ENCODE peak calls at places on chromosomes 4 and X, in four cellular contexts. Y is lower leg skin, T is B cell, B is GM20000. N is an unnamed sample.

GRCh38 chr4:151694819-151695730 is 65.7 kb downstream of the GATB start:
- DNase-seq in B (no peak), Y (no peak), T (no peak), N (no peak)

GRCh38 chr4:15547392-15547791 is 77.7 kb downstream of the CC2D2A start:
- DNase-seq in Y (no peak), B (peak), T (no peak), N (peak)

GRCh38 chrX:633655-634305 is 3.2 kb downstream of the SHOX start:
- DNase-seq in Y (no peak), T (no peak), B (no peak), N (no peak)

GRCh38 chrX:107672955-107673378 is 44.7 kb downstream of the PRPS1 start:
- DNase-seq in T (peak), Y (peak), B (peak), N (peak)

GRCh38 chrX:19127649-19128168 is 5.4 kb upstream of the ADGRG2 start:
- DNase-seq in T (no peak), B (no peak), Y (no peak), N (no peak)

GRCh38 chrX:66074920-66075879 is 35.3 kb upstream of the VSIG4 start:
- DNase-seq in B (peak), T (peak), Y (peak), N (no peak)

GRCh38 chr4:3342182-3342854 is 49.5 kb downstream of the RGS12 start:
- DNase-seq in B (no peak), Y (peak), T (no peak), N (no peak)

GRCh38 chr4:7285244-7286122 is 93.1 kb downstream of the SORCS2 start:
- DNase-seq in Y (no peak), T (no peak), B (no peak), N (no peak)

GRCh38 chr4:73583661-73584060 is 36.6 kb downstream of the RASSF6 start:
- DNase-seq in Y (no peak), T (no peak), B (no peak), N (no peak)

GRCh38 chrX:144849141-144849540 is 398.2 kb upstream of the SPANXN1 start:
- DNase-seq in Y (no peak), B (no peak), T (no peak), N (no peak)

GRCh38 chr4:123941306-123941705 is 544.7 kb downstream of the SPRY1 start:
- DNase-seq in B (no peak), Y (no peak), T (no peak), N (no peak)

GRCh38 chrX:56803849-56804681 is 75.0 kb downstream of the NBDY start:
- DNase-seq in T (no peak), Y (no peak), B (no peak), N (peak)

GRCh38 chr4:57442834-57443291 is 332.7 kb upstream of the IGFBP7 start:
- DNase-seq in T (no peak), Y (no peak), B (peak), N (peak)

GRCh38 chrX:10615931-10616780 is 4.2 kb downstream of the MID1 start:
- DNase-seq in Y (peak), B (peak), T (peak), N (peak)

GRCh38 chrX:44816369-44816768 is 27.5 kb upstream of the DUSP21 start:
- DNase-seq in T (no peak), Y (no peak), B (no peak), N (no peak)

GRCh38 chr4:165489786-165490185 is 111.0 kb downstream of the CPE start:
- DNase-seq in Y (no peak), B (no peak), T (no peak), N (no peak)

GRCh38 chr4:8427761-8428287 is 12.7 kb downstream of the ACOX3 start:
- DNase-seq in B (peak), T (peak), Y (peak), N (peak)

GRCh38 chrX:110346681-110347080 is 12.0 kb upstream of the RTL9 start:
- DNase-seq in B (no peak), T (no peak), Y (peak), N (no peak)

GRCh38 chrX:107935200-107935599 is 47.0 kb downstream of the TEX13B start:
- DNase-seq in B (no peak), Y (no peak), T (no peak), N (no peak)

GRCh38 chr4:48668254-48669017 is 111.6 kb downstream of the FRYL start:
- DNase-seq in T (no peak), Y (no peak), B (no peak), N (no peak)

GRCh38 chrX:135740683-135741149 is 27.3 kb downstream of the CT45A3 start:
- DNase-seq in T (peak), B (peak), Y (no peak), N (peak)

GRCh38 chrX:103585421-103586313 is at the start of gene TCEAL4:
- DNase-seq in T (peak), B (peak), Y (peak), N (peak)

GRCh38 chrX:68163446-68163845 is 269.8 kb downstream of the OPHN1 start:
- DNase-seq in B (no peak), T (no peak), Y (no peak), N (no peak)

GRCh38 chr4:166501941-166502382 is 628.9 kb downstream of the TLL1 start:
- DNase-seq in Y (no peak), T (no peak), B (peak), N (peak)

GRCh38 chrX:155023907-155024833 is 1.6 kb upstream of the F8 start:
- DNase-seq in T (no peak), Y (no peak), B (no peak), N (no peak)

GRCh38 chr4:147354271-147354670 is 126.6 kb upstream of the EDNRA start:
- DNase-seq in B (no peak), T (no peak), Y (no peak), N (no peak)

GRCh38 chr4:110055014-110055768 is 142.5 kb downstream of the EGF start:
- DNase-seq in T (no peak), Y (no peak), B (peak), N (peak)

GRCh38 chr4:140239311-140239710 is 85.3 kb upstream of the MAML3 start:
- DNase-seq in T (no peak), Y (no peak), B (no peak), N (no peak)

GRCh38 chrX:147850875-147851274 is 60.8 kb upstream of the FMR1 start:
- DNase-seq in Y (no peak), T (no peak), B (no peak), N (no peak)

GRCh38 chr4:134216436-134216835 is 14.8 kb upstream of the PABPC4L start:
- DNase-seq in Y (no peak), B (no peak), T (no peak), N (no peak)

DNA sequence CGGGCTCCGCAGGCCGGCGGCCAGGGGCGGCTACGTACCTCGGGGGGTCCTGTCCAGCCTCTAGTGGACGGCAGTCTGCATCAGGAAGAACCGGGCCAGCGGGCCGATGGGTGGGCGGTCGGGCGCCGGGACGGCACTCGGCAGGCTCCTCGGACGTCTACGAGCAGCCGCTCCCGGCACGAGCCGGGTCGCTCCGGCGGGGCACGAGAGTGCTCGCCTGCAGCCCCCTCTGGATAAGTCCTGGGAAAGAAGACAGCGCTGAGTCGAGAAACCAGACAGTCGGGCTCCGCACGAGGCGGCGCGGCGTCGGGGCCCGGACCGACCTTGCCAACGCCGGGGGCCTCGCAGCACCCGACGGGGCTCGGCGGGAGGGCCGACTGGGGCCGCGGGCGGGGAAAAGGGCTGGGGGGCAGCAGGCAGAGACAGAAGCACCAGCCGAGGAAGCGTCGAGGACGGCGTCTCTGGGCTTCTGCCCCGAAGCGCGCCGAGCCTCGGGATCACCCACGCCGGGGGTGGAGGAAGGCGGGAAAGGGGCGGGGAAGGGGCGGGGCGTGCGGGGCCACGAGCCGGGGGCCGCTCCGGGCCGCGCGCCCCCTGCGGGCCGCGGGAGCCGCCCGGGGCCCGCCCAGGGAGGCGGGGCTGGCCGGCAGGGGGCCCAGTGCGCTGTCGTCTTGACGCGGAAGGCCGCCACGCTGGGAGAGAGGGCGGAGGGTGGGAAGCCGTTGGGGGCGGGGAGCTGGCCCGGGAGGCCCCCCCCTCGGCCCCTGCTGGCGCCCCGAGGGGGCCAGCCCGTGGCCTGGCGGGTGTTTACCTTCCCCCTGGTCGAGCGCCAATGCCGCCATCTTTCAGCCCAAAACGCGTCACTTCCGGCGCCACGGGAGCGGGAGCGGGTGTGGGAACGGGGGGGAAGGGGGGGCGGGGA is 1.9 kb downstream of the KLHL15 start:
- DNase-seq in Y (peak), T (peak), B (peak), N (peak)
- TF ChIP-seq CTCF in Y (no peak), T (no peak), B (peak), N (peak)

GRCh38 chrX:149898554-149898953 is 17.6 kb downstream of the MAGEA8 start:
- DNase-seq in T (no peak), B (no peak), Y (no peak), N (no peak)

GRCh38 chrX:149908727-149909126 is 20.6 kb upstream of the HSFX4 start:
- DNase-seq in Y (no peak), T (no peak), B (no peak), N (no peak)

GRCh38 chrX:149908308-149908707 is 21.1 kb upstream of the HSFX4 start:
- DNase-seq in Y (no peak), B (no peak), T (no peak), N (no peak)

GRCh38 chrX:149909324-149910177 is 19.8 kb upstream of the HSFX4 start:
- DNase-seq in Y (no peak), B (no peak), T (no peak), N (no peak)

DNA sequence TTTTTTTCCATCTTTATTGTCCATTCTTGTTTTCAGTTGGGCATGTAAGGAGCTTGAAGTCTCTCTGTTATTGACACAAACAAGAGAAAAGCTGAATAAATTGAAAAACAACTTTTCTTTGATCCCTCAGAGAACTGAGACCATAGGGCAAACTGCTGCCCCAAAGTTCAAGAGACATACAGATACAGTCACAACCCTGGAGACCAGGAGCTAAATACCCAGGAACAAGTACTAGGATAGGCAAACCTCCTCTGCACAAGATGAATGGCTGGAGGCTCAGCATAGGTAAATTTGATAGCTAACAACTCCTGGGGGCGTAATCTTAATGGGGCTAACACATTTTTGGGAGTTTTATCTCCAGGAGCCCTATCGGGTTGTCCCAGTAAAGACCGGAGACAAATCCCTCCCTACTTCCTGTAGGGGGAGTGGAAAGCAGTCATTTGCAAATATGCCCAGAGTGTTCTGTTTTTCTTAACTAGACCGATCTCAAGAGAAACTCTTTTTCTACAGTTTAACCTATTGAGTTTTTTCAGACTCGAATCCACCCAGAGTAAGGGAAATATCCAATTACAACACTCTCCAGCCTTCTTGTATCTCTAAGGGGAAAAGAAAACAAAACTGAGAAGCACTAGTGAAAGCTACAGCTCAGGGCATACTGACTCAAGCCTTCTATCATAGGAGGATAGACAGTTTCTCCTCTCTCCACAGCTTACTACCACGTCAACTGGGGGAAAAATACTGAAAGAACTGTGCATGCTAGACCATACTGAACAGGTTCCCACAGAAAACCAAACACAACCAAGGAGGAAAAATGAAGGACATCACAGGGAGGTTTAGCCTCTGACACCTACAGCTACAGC is 23.1 kb downstream of the MAGEA8 start:
- DNase-seq in T (no peak), B (no peak), Y (no peak), N (no peak)
- TF ChIP-seq CTCF in T (no peak), B (no peak), Y (no peak), N (no peak)

GRCh38 chrX:153768311-153769157 is 4.5 kb downstream of the PLXNB3 start:
- DNase-seq in Y (no peak), T (no peak), B (peak), N (peak)
- TF ChIP-seq CTCF in Y (no peak), T (no peak), B (no peak), N (no peak)

GRCh38 chrX:40468033-40468979 is 112.5 kb upstream of the ATP6AP2 start:
- DNase-seq in T (peak), B (peak), Y (peak), N (peak)
- TF ChIP-seq CTCF in T (peak), B (no peak), Y (no peak), N (peak)

GRCh38 chr4:6190486-6190885 is 9.9 kb downstream of the JAKMIP1 start:
- DNase-seq in B (no peak), Y (no peak), T (no peak), N (no peak)

GRCh38 chr4:6189511-6189910 is 10.8 kb downstream of the JAKMIP1 start:
- DNase-seq in T (no peak), Y (no peak), B (no peak), N (no peak)

GRCh38 chr4:6193399-6193798 is 7.0 kb downstream of the JAKMIP1 start:
- DNase-seq in Y (no peak), B (no peak), T (no peak), N (no peak)

GRCh38 chr4:6192245-6192644 is 8.1 kb downstream of the JAKMIP1 start:
- DNase-seq in B (no peak), Y (no peak), T (no peak), N (no peak)

GRCh38 chr4:6191448-6192130 is 8.8 kb downstream of the JAKMIP1 start:
- DNase-seq in T (no peak), B (no peak), Y (no peak), N (no peak)
- TF ChIP-seq CTCF in T (no peak), B (no peak), Y (no peak), N (no peak)

GRCh38 chr4:156977435-156978160 is 6.0 kb upstream of the PDGFC start:
- DNase-seq in B (no peak), T (no peak), Y (no peak), N (no peak)

GRCh38 chr4:156981262-156981661 is 9.7 kb upstream of the PDGFC start:
- DNase-seq in B (no peak), T (no peak), Y (no peak), N (no peak)

GRCh38 chr4:156983366-156983765 is 11.8 kb upstream of the PDGFC start:
- DNase-seq in T (no peak), Y (no peak), B (no peak), N (no peak)
- TF ChIP-seq CTCF in T (no peak), Y (no peak), B (no peak), N (no peak)

N was measured in GM13977.